ENCODE peak calls at places on chromosome 14, in seven cellular contexts. One of them, this sample, is unnamed.

GRCh38 chr14:55103005-55103640 is 25.9 kb upstream of the LGALS3 start:
- DNase-seq in spleen: peak
- DNase-seq in GM10248: peak
- DNase-seq in omental fat pad: peak
- DNase-seq in endodermal cell: peak
- DNase-seq in adrenal gland: peak
- DNase-seq in right atrium auricular region: peak
- DNase-seq in this sample: no peak

GRCh38 chr14:82528011-82528410 is 994.4 kb upstream of the SEL1L start:
- DNase-seq in right atrium auricular region: no peak
- DNase-seq in omental fat pad: no peak
- DNase-seq in GM10248: no peak
- DNase-seq in endodermal cell: no peak
- DNase-seq in spleen: no peak
- DNase-seq in adrenal gland: no peak
- DNase-seq in this sample: no peak

GRCh38 chr14:53306267-53306721 is 153.2 kb upstream of the DDHD1 start:
- DNase-seq in spleen: no peak
- DNase-seq in endodermal cell: peak
- DNase-seq in omental fat pad: no peak
- DNase-seq in GM10248: peak
- DNase-seq in adrenal gland: peak
- DNase-seq in right atrium auricular region: no peak
- DNase-seq in this sample: no peak

GRCh38 chr14:56333361-56334279 is 215.4 kb downstream of the PELI2 start:
- DNase-seq in omental fat pad: no peak
- DNase-seq in right atrium auricular region: no peak
- DNase-seq in spleen: no peak
- DNase-seq in endodermal cell: no peak
- DNase-seq in adrenal gland: no peak
- DNase-seq in GM10248: no peak
- DNase-seq in this sample: no peak

GRCh38 chr14:100640481-100641273 is 53.5 kb upstream of the BEGAIN start:
- DNase-seq in GM10248: peak
- DNase-seq in spleen: peak
- DNase-seq in adrenal gland: no peak
- DNase-seq in omental fat pad: no peak
- DNase-seq in endodermal cell: no peak
- DNase-seq in right atrium auricular region: no peak
- DNase-seq in this sample: no peak

GRCh38 chr14:89014570-89014847 is 190.1 kb downstream of the TTC8 start:
- DNase-seq in spleen: no peak
- DNase-seq in endodermal cell: no peak
- DNase-seq in GM10248: no peak
- DNase-seq in right atrium auricular region: no peak
- DNase-seq in adrenal gland: no peak
- DNase-seq in omental fat pad: no peak
- DNase-seq in this sample: no peak

GRCh38 chr14:49051328-49052060 is 534.7 kb downstream of the RPS29 start:
- DNase-seq in GM10248: no peak
- DNase-seq in endodermal cell: no peak
- DNase-seq in spleen: no peak
- DNase-seq in omental fat pad: no peak
- DNase-seq in right atrium auricular region: no peak
- DNase-seq in adrenal gland: no peak
- DNase-seq in this sample: no peak

GRCh38 chr14:75630695-75631452 is 29.8 kb downstream of the ERG28 start:
- DNase-seq in endodermal cell: peak
- DNase-seq in adrenal gland: no peak
- DNase-seq in spleen: no peak
- DNase-seq in omental fat pad: no peak
- DNase-seq in right atrium auricular region: no peak
- DNase-seq in GM10248: no peak
- DNase-seq in this sample: no peak

GRCh38 chr14:100408350-100409015 is 85.3 kb downstream of the SLC25A47 start:
- DNase-seq in right atrium auricular region: no peak
- DNase-seq in omental fat pad: no peak
- DNase-seq in spleen: no peak
- DNase-seq in endodermal cell: no peak
- DNase-seq in adrenal gland: peak
- DNase-seq in GM10248: no peak
- DNase-seq in this sample: no peak

GRCh38 chr14:51139221-51139681 is 44.3 kb upstream of the TRIM9 start:
- DNase-seq in GM10248: no peak
- DNase-seq in right atrium auricular region: no peak
- DNase-seq in endodermal cell: no peak
- DNase-seq in adrenal gland: peak
- DNase-seq in spleen: no peak
- DNase-seq in omental fat pad: no peak
- DNase-seq in this sample: no peak

GRCh38 chr14:100019156-100019882 is 45.9 kb upstream of the EVL start:
- DNase-seq in spleen: no peak
- DNase-seq in endodermal cell: peak
- DNase-seq in adrenal gland: no peak
- DNase-seq in GM10248: no peak
- DNase-seq in omental fat pad: no peak
- DNase-seq in right atrium auricular region: no peak
- DNase-seq in this sample: no peak

GRCh38 chr14:81710232-81710845 is 176.7 kb upstream of the SEL1L start:
- DNase-seq in omental fat pad: no peak
- DNase-seq in spleen: no peak
- DNase-seq in endodermal cell: peak
- DNase-seq in adrenal gland: peak
- DNase-seq in right atrium auricular region: no peak
- DNase-seq in GM10248: no peak
- DNase-seq in this sample: no peak

GRCh38 chr14:77123381-77124344 is 17.9 kb downstream of the ZDHHC22 start:
- DNase-seq in spleen: peak
- DNase-seq in omental fat pad: no peak
- DNase-seq in right atrium auricular region: no peak
- DNase-seq in endodermal cell: peak
- DNase-seq in GM10248: no peak
- DNase-seq in adrenal gland: peak
- DNase-seq in this sample: no peak

GRCh38 chr14:90140298-90140955 is 78.6 kb downstream of the KCNK13 start:
- DNase-seq in endodermal cell: no peak
- DNase-seq in omental fat pad: no peak
- DNase-seq in spleen: no peak
- DNase-seq in right atrium auricular region: no peak
- DNase-seq in GM10248: no peak
- DNase-seq in adrenal gland: no peak
- DNase-seq in this sample: no peak

GRCh38 chr14:59097681-59098080 is 90.8 kb upstream of the DAAM1 start:
- DNase-seq in GM10248: no peak
- DNase-seq in right atrium auricular region: no peak
- DNase-seq in spleen: no peak
- DNase-seq in adrenal gland: no peak
- DNase-seq in endodermal cell: no peak
- DNase-seq in omental fat pad: no peak
- DNase-seq in this sample: no peak

GRCh38 chr14:57038689-57039088 is 228.4 kb upstream of the OTX2 start:
- DNase-seq in omental fat pad: no peak
- DNase-seq in spleen: no peak
- DNase-seq in right atrium auricular region: no peak
- DNase-seq in endodermal cell: no peak
- DNase-seq in GM10248: no peak
- DNase-seq in adrenal gland: no peak
- DNase-seq in this sample: no peak

GRCh38 chr14:100424504-100425453 is 101.6 kb downstream of the SLC25A47 start:
- DNase-seq in omental fat pad: no peak
- DNase-seq in GM10248: no peak
- DNase-seq in right atrium auricular region: no peak
- DNase-seq in adrenal gland: no peak
- DNase-seq in endodermal cell: no peak
- DNase-seq in spleen: peak
- DNase-seq in this sample: no peak

GRCh38 chr14:68857671-68858070 is 64.8 kb upstream of the ZFP36L1 start:
- DNase-seq in GM10248: no peak
- DNase-seq in endodermal cell: peak
- DNase-seq in adrenal gland: no peak
- DNase-seq in spleen: no peak
- DNase-seq in right atrium auricular region: peak
- DNase-seq in omental fat pad: no peak
- DNase-seq in this sample: no peak

GRCh38 chr14:42378880-42379279 is 772.2 kb downstream of the LRFN5 start:
- DNase-seq in adrenal gland: no peak
- DNase-seq in omental fat pad: no peak
- DNase-seq in right atrium auricular region: no peak
- DNase-seq in spleen: peak
- DNase-seq in endodermal cell: no peak
- DNase-seq in GM10248: no peak
- DNase-seq in this sample: no peak

GRCh38 chr14:102517412-102518062 is 8.0 kb upstream of the ANKRD9 start:
- DNase-seq in adrenal gland: peak
- DNase-seq in GM10248: no peak
- DNase-seq in right atrium auricular region: no peak
- DNase-seq in spleen: no peak
- DNase-seq in endodermal cell: peak
- DNase-seq in omental fat pad: no peak
- DNase-seq in this sample: peak

DNA sequence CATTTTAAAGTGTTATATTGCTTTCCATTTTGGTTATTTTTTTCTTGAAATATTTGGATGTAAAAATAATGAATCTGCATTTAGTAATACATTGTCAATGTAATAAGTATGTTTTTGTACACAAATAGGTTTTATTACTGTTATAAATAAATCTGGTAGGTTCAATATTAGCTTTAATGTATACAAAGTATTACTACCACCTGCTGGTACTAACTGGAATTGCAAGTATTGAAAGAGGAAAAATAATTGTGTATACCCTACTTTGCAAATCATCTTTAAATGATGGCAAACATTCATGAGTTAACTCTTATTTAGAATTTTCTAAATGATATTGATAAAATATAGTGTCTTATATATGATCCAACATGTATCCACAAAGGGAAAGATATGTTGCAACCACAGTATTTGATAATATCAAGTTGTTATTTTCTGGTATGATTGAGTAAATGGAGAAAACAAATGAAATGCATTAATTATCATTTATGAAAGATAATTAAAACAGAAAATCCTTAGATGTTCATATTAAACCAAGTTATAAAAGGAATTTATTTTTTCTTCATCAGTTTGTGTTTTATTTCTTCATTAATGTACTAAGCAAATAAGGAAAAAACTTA is 3.2 kb downstream of the OR4K2 start:
- DNase-seq in adrenal gland: no peak
- DNase-seq in spleen: no peak
- DNase-seq in omental fat pad: no peak
- DNase-seq in endodermal cell: no peak
- DNase-seq in GM10248: no peak
- DNase-seq in right atrium auricular region: no peak
- DNase-seq in this sample: no peak
- TF ChIP-seq CTCF in adrenal gland: no peak
- TF ChIP-seq CTCF in spleen: peak
- TF ChIP-seq CTCF in omental fat pad: no peak
- TF ChIP-seq CTCF in endodermal cell: peak
- TF ChIP-seq CTCF in GM10248: peak
- TF ChIP-seq CTCF in right atrium auricular region: no peak
- TF ChIP-seq CTCF in this sample: peak

DNA sequence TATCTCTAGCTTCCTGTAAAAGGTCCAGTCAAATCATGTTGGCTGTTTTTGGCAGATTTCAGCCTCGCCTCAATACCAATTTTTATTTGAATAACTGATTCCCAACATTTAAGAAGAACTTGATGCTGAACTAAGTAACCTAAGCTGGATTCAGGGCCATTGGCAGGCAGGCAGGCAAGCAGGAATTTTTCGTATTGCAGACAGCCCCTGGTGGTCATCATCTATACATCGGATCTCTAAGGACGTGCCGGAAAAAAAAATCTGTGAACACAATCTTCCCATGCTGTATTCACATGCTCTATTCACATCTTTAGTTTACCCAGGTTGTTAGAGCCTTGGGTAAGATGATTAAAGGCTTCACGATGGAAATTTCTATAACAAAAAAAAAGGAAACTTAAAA is 7.0 kb downstream of the VCPKMT start:
- DNase-seq in omental fat pad: no peak
- DNase-seq in endodermal cell: no peak
- DNase-seq in spleen: no peak
- DNase-seq in adrenal gland: no peak
- DNase-seq in right atrium auricular region: no peak
- DNase-seq in GM10248: no peak
- DNase-seq in this sample: no peak
- TF ChIP-seq CTCF in omental fat pad: no peak
- TF ChIP-seq CTCF in endodermal cell: peak
- TF ChIP-seq CTCF in spleen: no peak
- TF ChIP-seq CTCF in adrenal gland: no peak
- TF ChIP-seq CTCF in right atrium auricular region: no peak
- TF ChIP-seq CTCF in GM10248: no peak
- TF ChIP-seq CTCF in this sample: peak

DNA sequence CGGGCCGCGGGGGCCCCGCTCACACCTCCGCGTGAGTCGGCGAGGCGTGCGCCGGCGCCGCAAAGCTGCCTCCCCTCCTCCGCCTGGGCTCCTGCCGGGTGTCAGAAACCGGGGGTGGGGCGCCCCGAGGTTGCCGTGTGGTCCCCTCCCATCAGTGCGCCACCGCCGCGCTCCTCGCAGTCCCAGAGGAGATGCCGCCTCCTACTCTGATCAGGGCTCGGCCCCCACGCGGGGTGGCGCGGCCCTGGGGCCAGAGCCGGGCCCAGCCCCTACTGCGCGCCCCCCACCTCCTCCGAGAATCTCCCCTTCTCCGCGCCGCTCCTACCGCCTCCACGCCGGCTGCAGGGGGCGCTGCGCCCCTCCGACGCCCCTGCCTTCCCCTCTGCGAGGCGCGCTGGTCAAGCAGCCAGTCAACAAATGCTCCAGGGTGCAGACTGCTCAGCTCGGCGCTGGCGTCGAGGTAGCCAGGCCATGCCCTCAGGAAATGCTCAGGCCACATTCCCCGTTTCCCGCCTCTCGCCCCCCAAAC is 467 bp upstream of the JAG2 start:
- DNase-seq in spleen: no peak
- DNase-seq in adrenal gland: no peak
- DNase-seq in omental fat pad: no peak
- DNase-seq in GM10248: no peak
- DNase-seq in endodermal cell: peak
- DNase-seq in right atrium auricular region: no peak
- DNase-seq in this sample: no peak
- TF ChIP-seq CTCF in spleen: peak
- TF ChIP-seq CTCF in adrenal gland: peak
- TF ChIP-seq CTCF in omental fat pad: no peak
- TF ChIP-seq CTCF in GM10248: peak
- TF ChIP-seq CTCF in endodermal cell: peak
- TF ChIP-seq CTCF in right atrium auricular region: no peak
- TF ChIP-seq CTCF in this sample: peak

GRCh38 chr14:85991156-85991555 is 461.2 kb downstream of the FLRT2 start:
- DNase-seq in GM10248: no peak
- DNase-seq in spleen: no peak
- DNase-seq in omental fat pad: no peak
- DNase-seq in right atrium auricular region: no peak
- DNase-seq in adrenal gland: no peak
- DNase-seq in endodermal cell: no peak
- DNase-seq in this sample: no peak

DNA sequence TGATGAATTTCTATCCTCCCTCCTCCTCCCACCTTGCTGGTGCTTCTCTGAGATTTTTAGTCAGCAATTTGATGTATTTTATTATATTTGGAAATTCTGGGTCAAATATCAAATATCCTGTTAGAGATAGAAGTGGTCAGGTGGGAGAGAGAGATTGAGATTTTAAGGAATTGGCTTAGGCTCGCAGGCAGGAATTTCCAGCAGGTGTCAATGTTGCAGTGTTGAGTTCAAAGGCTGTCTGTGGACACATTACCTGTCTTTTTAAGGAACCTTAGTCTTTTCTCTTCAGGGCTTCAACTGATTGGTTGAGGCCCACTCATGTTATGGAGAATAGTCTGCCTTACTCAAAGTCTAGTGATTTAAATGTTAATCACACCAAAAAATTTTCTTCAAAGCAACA is 457.3 kb downstream of the FLRT2 start:
- DNase-seq in omental fat pad: no peak
- DNase-seq in spleen: no peak
- DNase-seq in right atrium auricular region: no peak
- DNase-seq in adrenal gland: no peak
- DNase-seq in GM10248: no peak
- DNase-seq in endodermal cell: no peak
- DNase-seq in this sample: no peak
- TF ChIP-seq CTCF in omental fat pad: no peak
- TF ChIP-seq CTCF in spleen: no peak
- TF ChIP-seq CTCF in right atrium auricular region: no peak
- TF ChIP-seq CTCF in adrenal gland: no peak
- TF ChIP-seq CTCF in GM10248: no peak
- TF ChIP-seq CTCF in endodermal cell: peak
- TF ChIP-seq CTCF in this sample: no peak